ENCODE peak calls at places on chromosome 6, in four cellular contexts. D is ovary, Y is activated gamma-delta T cell treated with Interleukin-2 at 50 U/mL for 16 hours, X is fibroblast of mammary gland. T is an unnamed sample.
A peak's percentile ranks its signal among the peaks of the same experiment; 100 is the strongest.

GRCh38 chr6:106724848-106725247 is 95.5 kb downstream of the QRSL1 start:
- DNase-seq in D (no peak), Y (no peak), X (peak; percentile 10), T (no peak)

GRCh38 chr6:161486903-161487531 is 213.2 kb upstream of the AGPAT4 start:
- DNase-seq in D (no peak), Y (no peak), X (peak; percentile 62), T (no peak)

GRCh38 chr6:3385660-3386151 is 71.1 kb downstream of the SLC22A23 start:
- DNase-seq in D (no peak), Y (no peak), X (peak; percentile 41), T (no peak)

GRCh38 chr6:117829594-117830319 is 77.3 kb upstream of the SLC35F1 start:
- DNase-seq in D (no peak), Y (no peak), X (peak; percentile 38), T (peak; percentile 24)

GRCh38 chr6:1049900-1050299 is 262.0 kb upstream of the FOXQ1 start:
- DNase-seq in D (no peak), Y (no peak), X (no peak), T (no peak)

GRCh38 chr6:21180800-21181337 is 412.7 kb upstream of the SOX4 start:
- DNase-seq in D (no peak), Y (no peak), X (no peak), T (no peak)

GRCh38 chr6:38272222-38272621 is 367.5 kb downstream of the BTBD9 start:
- DNase-seq in D (no peak), Y (no peak), X (no peak), T (no peak)

GRCh38 chr6:142985286-142985685 is 40.3 kb upstream of the HIVEP2 start:
- DNase-seq in D (no peak), Y (no peak), X (no peak), T (no peak)

GRCh38 chr6:105815657-105816555 is 270.2 kb upstream of the PRDM1 start:
- DNase-seq in D (no peak), Y (no peak), X (no peak), T (no peak)

GRCh38 chr6:1892716-1893115 is 283.0 kb downstream of the FOXC1 start:
- DNase-seq in D (no peak), Y (no peak), X (no peak), T (no peak)

GRCh38 chr6:39884696-39885095 is 49.6 kb downstream of the MOCS1 start:
- DNase-seq in D (no peak), Y (no peak), X (peak; percentile 50), T (no peak)

GRCh38 chr6:113763311-113763766 is 93.8 kb upstream of the MARCKS start:
- DNase-seq in D (no peak), Y (no peak), X (peak; percentile 8), T (no peak)

GRCh38 chr6:100785982-100786381 is 95.1 kb downstream of the ASCC3 start:
- DNase-seq in D (no peak), Y (no peak), X (no peak), T (no peak)

GRCh38 chr6:3392930-3393575 is 63.8 kb downstream of the SLC22A23 start:
- DNase-seq in D (no peak), Y (no peak), X (no peak), T (no peak)

GRCh38 chr6:2977799-2978558 is 6.6 kb upstream of the SERPINB6 start:
- DNase-seq in D (no peak), Y (no peak), X (no peak), T (no peak)

GRCh38 chr6:64817525-64817924 is 889.5 kb downstream of the EYS start:
- DNase-seq in D (no peak), Y (no peak), X (no peak), T (no peak)

GRCh38 chr6:150902142-150902800 is 36.8 kb downstream of the MTHFD1L start:
- DNase-seq in D (no peak), Y (no peak), X (peak; percentile 47), T (no peak)

GRCh38 chr6:4125933-4126864 is 9.2 kb downstream of the ECI2 start:
- DNase-seq in D (peak; percentile 23), Y (no peak), X (peak; percentile 93), T (no peak)

GRCh38 chr6:82084324-82084920 is 163.1 kb downstream of the IBTK start:
- DNase-seq in D (no peak), Y (no peak), X (no peak), T (no peak)

GRCh38 chr6:53524455-53524815 is 20.5 kb downstream of the GCLC start:
- DNase-seq in D (no peak), Y (no peak), X (peak; percentile 69), T (no peak)

T was measured in GOT3.